ENCODE peak calls at places on chromosomes 3 and 15, in five cellular contexts. E, U, T, X and J are unnamed samples.

GRCh38 chr3:34131091-34131490 is 332.7 kb downstream of the PDCD6IP start:
- DNase-seq in E (no peak), U (peak; percentile 1), T (no peak), X (no peak), J (no peak)

GRCh38 chr3:133820889-133821675 is 15.5 kb downstream of the SRPRB start:
- DNase-seq in E (no peak), U (no peak), T (no peak), X (no peak), J (no peak)

GRCh38 chr15:31304736-31305365 is 21.8 kb upstream of the KLF13 start:
- DNase-seq in E (peak; percentile 81), U (no peak), T (no peak), X (no peak), J (peak; percentile 66)

GRCh38 chr15:70259030-70259424 is 161.3 kb upstream of the TLE3 start:
- DNase-seq in E (no peak), U (peak; percentile 69), T (no peak), X (peak; percentile 87), J (peak; percentile 81)

GRCh38 chr3:123449986-123450474 is 1.1 kb upstream of the ADCY5 start:
- DNase-seq in E (peak; percentile 79), U (peak; percentile 17), T (no peak), X (peak; percentile 56), J (peak; percentile 51)

GRCh38 chr3:173932624-173933023 is 535.1 kb downstream of the NLGN1 start:
- DNase-seq in E (no peak), U (peak; percentile 87), T (no peak), X (no peak), J (no peak)

GRCh38 chr3:52498134-52499054 is 3.3 kb downstream of the STAB1 start:
- DNase-seq in E (no peak), U (peak; percentile 85), T (no peak), X (peak; percentile 87), J (no peak)

GRCh38 chr15:40338921-40339620 is 1.7 kb downstream of the CCDC9B start:
- DNase-seq in E (no peak), U (peak; percentile 96), T (no peak), X (peak; percentile 82), J (no peak)

GRCh38 chr15:84889991-84890669 is 5.7 kb downstream of the SLC28A1 start:
- DNase-seq in E (no peak), U (no peak), T (no peak), X (no peak), J (no peak)

GRCh38 chr15:87715252-87715651 is 541.3 kb downstream of the NTRK3 start:
- DNase-seq in E (no peak), U (no peak), T (no peak), X (no peak), J (no peak)

GRCh38 chr15:31464216-31465082 is 137.8 kb downstream of the KLF13 start:
- DNase-seq in E (no peak), U (no peak), T (no peak), X (no peak), J (no peak)

GRCh38 chr3:9777695-9778023 is 7.9 kb upstream of the CAMK1 start:
- DNase-seq in E (no peak), U (no peak), T (no peak), X (no peak), J (no peak)

DNA sequence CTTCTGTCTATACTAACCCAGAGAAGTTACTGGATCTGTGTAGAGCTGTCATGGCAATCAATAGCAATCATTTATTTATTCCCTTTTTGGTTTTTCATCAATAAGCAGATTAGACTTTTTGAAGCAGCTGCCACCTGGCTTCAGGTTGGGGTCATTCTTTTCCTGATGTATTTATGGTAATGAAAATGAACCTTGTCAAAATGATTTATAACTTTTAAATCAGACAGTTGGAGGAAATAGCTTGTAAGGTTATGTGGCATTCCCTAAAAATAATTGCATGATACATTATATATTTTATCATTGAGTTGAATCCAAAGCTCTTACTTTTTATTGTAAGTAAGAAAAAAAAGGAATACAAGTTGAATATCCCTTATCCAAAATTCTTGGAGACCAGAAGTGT is 8.6 kb downstream of the TIPARP start:
- DNase-seq in E (no peak), U (no peak), T (no peak), X (no peak), J (no peak)
- H3K36me3 ChIP-seq in E (peaks cover 41% of the 10 kb centered on the region), U (peaks cover 5% of the 10 kb centered on the region), T (peaks cover 11% of the 10 kb centered on the region), X (peaks cover 2% of the 10 kb centered on the region), J (no peaks in the 10 kb centered on the region)

GRCh38 chr15:73378089-73378488 is 9.3 kb upstream of the HCN4 start:
- DNase-seq in E (no peak), U (no peak), T (no peak), X (no peak), J (no peak)
- H3K4me3 ChIP-seq in E (no peak overlapping the region), U (no peak overlapping the region), T (no peak overlapping the region), X (no peak overlapping the region), J (no peak overlapping the region)

DNA sequence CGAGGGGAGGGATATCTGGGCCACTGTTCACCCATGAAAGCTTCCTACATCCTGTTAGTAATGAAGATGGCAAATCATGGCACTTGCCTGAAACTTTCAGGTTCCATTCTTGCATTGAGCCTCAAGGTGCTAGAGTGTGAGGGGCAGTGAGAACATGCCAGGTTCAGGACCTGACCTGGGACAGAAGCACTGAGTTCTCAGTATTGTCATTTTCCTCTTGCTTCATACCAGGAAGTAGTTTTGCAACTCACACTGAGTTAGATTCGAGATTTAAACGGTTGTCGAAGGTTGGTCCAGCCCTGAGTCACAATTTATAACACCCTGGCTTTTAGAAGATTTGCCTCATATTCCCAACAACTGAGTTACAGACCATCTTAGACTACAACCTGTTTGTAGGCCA is 11.8 kb upstream of the MEIS2 start:
- DNase-seq in E (no peak), U (no peak), T (no peak), X (no peak), J (no peak)
- H3K4me1 ChIP-seq in E (peaks cover 14% of the 10 kb centered on the region), U (peaks cover 2% of the 10 kb centered on the region), T (peaks cover 8% of the 10 kb centered on the region), X (no peaks in the 10 kb centered on the region), J (peaks cover 17% of the 10 kb centered on the region)

GRCh38 chr3:171121801-171122200 is 95.3 kb upstream of the SLC2A2 start:
- DNase-seq in E (no peak), U (no peak), T (no peak), X (no peak), J (no peak)
- H3K36me3 ChIP-seq in E (peaks cover 34% of the 10 kb centered on the region), U (peaks cover 6% of the 10 kb centered on the region), T (no peaks in the 10 kb centered on the region), X (peaks cover 6% of the 10 kb centered on the region), J (peaks cover 3% of the 10 kb centered on the region)

DNA sequence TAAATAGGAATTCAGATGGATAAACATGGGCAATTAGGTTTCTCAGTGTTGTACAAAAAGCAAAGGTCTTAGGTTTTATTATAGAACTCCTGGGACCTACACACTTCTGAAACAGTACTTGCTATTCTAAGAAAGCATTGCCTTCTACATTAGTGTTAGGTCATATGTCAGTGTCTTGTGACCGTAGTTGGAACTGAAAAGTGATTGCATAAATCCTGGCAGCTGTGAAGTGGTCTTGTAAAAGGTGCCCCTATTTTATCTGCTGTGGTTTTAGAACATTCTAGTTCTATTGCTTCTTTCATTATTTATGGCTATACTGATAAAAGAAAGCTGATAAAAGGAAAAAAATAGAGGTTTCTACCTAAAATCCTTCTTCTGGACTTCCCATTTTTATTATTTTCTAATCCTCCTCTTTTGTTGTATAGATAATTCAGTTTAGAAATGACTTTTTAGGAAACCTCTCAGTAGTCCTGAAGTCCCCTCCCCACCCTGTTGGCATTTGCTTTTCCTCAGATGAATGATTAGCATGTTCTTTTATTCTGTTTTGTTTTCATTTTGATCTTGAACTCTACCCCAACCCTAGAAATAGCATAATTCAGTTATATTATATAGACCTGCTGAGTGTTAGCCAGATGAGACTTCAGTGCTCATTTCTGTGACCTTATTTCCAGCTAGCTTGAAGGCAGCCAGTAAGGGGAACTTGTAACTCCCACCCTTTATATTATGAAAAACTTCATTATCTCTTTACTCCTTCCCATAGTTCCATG is 41.0 kb downstream of the SNRK start:
- DNase-seq in E (no peak), U (peak; percentile 74), T (no peak), X (no peak), J (no peak)
- H3K4me3 ChIP-seq in E (no peak overlapping the region), U (no peak overlapping the region), T (no peak overlapping the region), X (no peak overlapping the region), J (no peak overlapping the region)

DNA sequence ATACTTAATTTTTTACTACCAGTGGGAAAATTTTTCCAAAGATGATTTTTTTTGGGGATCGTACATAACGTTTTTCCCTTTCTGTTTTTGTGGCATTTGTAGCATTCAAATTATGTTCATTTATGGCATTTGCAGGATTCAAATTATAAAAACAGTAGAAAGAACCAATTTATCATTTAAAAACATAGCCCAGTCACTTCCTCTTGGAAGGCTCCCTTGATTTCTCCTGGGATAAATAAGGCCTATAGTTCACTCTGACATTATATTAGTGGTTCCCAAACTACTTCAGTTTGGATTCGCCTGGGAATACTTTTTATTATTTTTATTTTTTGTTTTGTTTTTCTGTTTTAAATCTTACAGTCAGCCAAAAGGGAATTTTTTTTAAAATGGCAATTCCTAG is 28.7 kb downstream of the RARB start:
- DNase-seq in E (no peak), U (no peak), T (no peak), X (no peak), J (no peak)
- H3K4me1 ChIP-seq in E (peaks cover 69% of the 10 kb centered on the region), U (peaks cover 23% of the 10 kb centered on the region), T (no peaks in the 10 kb centered on the region), X (peaks cover 4% of the 10 kb centered on the region), J (peaks cover 3% of the 10 kb centered on the region)

GRCh38 chr3:11584570-11584969 is 59.1 kb downstream of the VGLL4 start:
- DNase-seq in E (no peak), U (no peak), T (no peak), X (no peak), J (no peak)
- H3K36me3 ChIP-seq in E (peaks cover 8% of the 10 kb centered on the region), U (no peaks in the 10 kb centered on the region), T (no peaks in the 10 kb centered on the region), X (no peaks in the 10 kb centered on the region), J (no peaks in the 10 kb centered on the region)

GRCh38 chr15:58932791-58933310 is 628 bp downstream of the SLTM start:
- DNase-seq in E (peak; percentile 77), U (peak; percentile 39), T (no peak), X (no peak), J (no peak)

GRCh38 chr15:58933311-58934113 is at the start of gene SLTM:
- DNase-seq in E (peak; percentile 98), U (peak; percentile 92), T (peak; percentile 76), X (peak; percentile 96), J (peak; percentile 97)

GRCh38 chr15:58934114-58934447 is 602 bp upstream of the SLTM start:
- DNase-seq in E (no peak), U (no peak), T (no peak), X (no peak), J (no peak)

GRCh38 chr15:58931985-58932384 is 1.5 kb downstream of the SLTM start:
- DNase-seq in E (peak; percentile 9), U (peak; percentile 61), T (no peak), X (no peak), J (no peak)

GRCh38 chr15:58934521-58934920 is 1.0 kb upstream of the SLTM start:
- DNase-seq in E (no peak), U (no peak), T (no peak), X (no peak), J (no peak)
- H3K4me3 ChIP-seq in E (peak overlapping the region; percentile 92), U (peak overlapping the region; percentile 86), T (peak overlapping the region; percentile 98), X (no peak overlapping the region), J (peak overlapping the region; percentile 73)